ENCODE peak calls at places on chromosomes 13 and 19, in six cellular contexts. One of them, this sample, is unnamed.
A peak's percentile ranks its signal among the peaks of the same experiment; 100 is the strongest.

GRCh38 chr13:35995136-35995535 is 136.0 kb downstream of the DCLK1 start:
- DNase-seq in astrocyte of the spinal cord: no peak
- DNase-seq in body of pancreas: no peak
- DNase-seq in right lobe of liver: no peak
- DNase-seq in left ventricle myocardium inferior: no peak
- DNase-seq in uterus: no peak
- DNase-seq in this sample: no peak

GRCh38 chr13:29621401-29621800 is 25.9 kb upstream of the SLC7A1 start:
- DNase-seq in astrocyte of the spinal cord: peak; percentile 54
- DNase-seq in body of pancreas: no peak
- DNase-seq in right lobe of liver: no peak
- DNase-seq in left ventricle myocardium inferior: no peak
- DNase-seq in uterus: no peak
- DNase-seq in this sample: no peak

GRCh38 chr19:6677924-6678689 is 8.1 kb upstream of the TNFSF14 start:
- DNase-seq in astrocyte of the spinal cord: no peak
- DNase-seq in body of pancreas: no peak
- DNase-seq in right lobe of liver: peak; percentile 80
- DNase-seq in left ventricle myocardium inferior: no peak
- DNase-seq in uterus: no peak
- DNase-seq in this sample: no peak

GRCh38 chr13:79289557-79289956 is 116.5 kb downstream of the RBM26 start:
- DNase-seq in astrocyte of the spinal cord: no peak
- DNase-seq in body of pancreas: no peak
- DNase-seq in right lobe of liver: no peak
- DNase-seq in left ventricle myocardium inferior: no peak
- DNase-seq in uterus: no peak
- DNase-seq in this sample: no peak

GRCh38 chr19:33345163-33345562 is 28.3 kb upstream of the CEBPG start:
- DNase-seq in astrocyte of the spinal cord: no peak
- DNase-seq in body of pancreas: no peak
- DNase-seq in right lobe of liver: no peak
- DNase-seq in left ventricle myocardium inferior: no peak
- DNase-seq in uterus: no peak
- DNase-seq in this sample: no peak

GRCh38 chr13:93235258-93236015 is 8.8 kb downstream of the GPC6 start:
- DNase-seq in astrocyte of the spinal cord: peak; percentile 43
- DNase-seq in body of pancreas: no peak
- DNase-seq in right lobe of liver: no peak
- DNase-seq in left ventricle myocardium inferior: no peak
- DNase-seq in uterus: no peak
- DNase-seq in this sample: no peak

GRCh38 chr13:113216165-113217056 is 7.0 kb downstream of the CUL4A start:
- DNase-seq in astrocyte of the spinal cord: peak; percentile 86
- DNase-seq in body of pancreas: peak; percentile 63
- DNase-seq in right lobe of liver: no peak
- DNase-seq in left ventricle myocardium inferior: peak; percentile 47
- DNase-seq in uterus: no peak
- DNase-seq in this sample: no peak

GRCh38 chr19:49685845-49686332 is 3.5 kb upstream of the ADM5 start:
- DNase-seq in astrocyte of the spinal cord: no peak
- DNase-seq in body of pancreas: no peak
- DNase-seq in right lobe of liver: no peak
- DNase-seq in left ventricle myocardium inferior: no peak
- DNase-seq in uterus: no peak
- DNase-seq in this sample: no peak

GRCh38 chr13:25286308-25286968 is 850 bp downstream of the MTMR6 start:
- DNase-seq in astrocyte of the spinal cord: peak; percentile 48
- DNase-seq in body of pancreas: peak; percentile 44
- DNase-seq in right lobe of liver: no peak
- DNase-seq in left ventricle myocardium inferior: no peak
- DNase-seq in uterus: no peak
- DNase-seq in this sample: no peak

GRCh38 chr19:34041922-34042521 is 130.3 kb upstream of the LSM14A start:
- DNase-seq in astrocyte of the spinal cord: peak; percentile 5
- DNase-seq in body of pancreas: peak; percentile 62
- DNase-seq in right lobe of liver: peak; percentile 73
- DNase-seq in left ventricle myocardium inferior: peak; percentile 59
- DNase-seq in uterus: peak; percentile 31
- DNase-seq in this sample: no peak

GRCh38 chr19:40519352-40520322 is 52.8 kb downstream of the SPTBN4 start:
- DNase-seq in astrocyte of the spinal cord: no peak
- DNase-seq in body of pancreas: no peak
- DNase-seq in right lobe of liver: no peak
- DNase-seq in left ventricle myocardium inferior: no peak
- DNase-seq in uterus: no peak
- DNase-seq in this sample: no peak

GRCh38 chr19:8323781-8324185 is 2.5 kb downstream of the RPS28 start:
- DNase-seq in astrocyte of the spinal cord: no peak
- DNase-seq in body of pancreas: no peak
- DNase-seq in right lobe of liver: no peak
- DNase-seq in left ventricle myocardium inferior: no peak
- DNase-seq in uterus: no peak
- DNase-seq in this sample: no peak

GRCh38 chr13:92989301-92989700 is 237.3 kb upstream of the GPC6 start:
- DNase-seq in astrocyte of the spinal cord: no peak
- DNase-seq in body of pancreas: no peak
- DNase-seq in right lobe of liver: no peak
- DNase-seq in left ventricle myocardium inferior: no peak
- DNase-seq in uterus: no peak
- DNase-seq in this sample: no peak

GRCh38 chr13:30371649-30372265 is 50.5 kb upstream of the UBE2L5 start:
- DNase-seq in astrocyte of the spinal cord: peak; percentile 36
- DNase-seq in body of pancreas: peak; percentile 46
- DNase-seq in right lobe of liver: no peak
- DNase-seq in left ventricle myocardium inferior: no peak
- DNase-seq in uterus: no peak
- DNase-seq in this sample: no peak

GRCh38 chr19:54017266-54017665 is 25.8 kb downstream of the CACNG6 start:
- DNase-seq in astrocyte of the spinal cord: no peak
- DNase-seq in body of pancreas: no peak
- DNase-seq in right lobe of liver: no peak
- DNase-seq in left ventricle myocardium inferior: no peak
- DNase-seq in uterus: no peak
- DNase-seq in this sample: no peak

GRCh38 chr13:89407357-89407756 is 1736.2 kb downstream of the SLITRK5 start:
- DNase-seq in astrocyte of the spinal cord: peak; percentile 9
- DNase-seq in body of pancreas: no peak
- DNase-seq in right lobe of liver: no peak
- DNase-seq in left ventricle myocardium inferior: no peak
- DNase-seq in uterus: no peak
- DNase-seq in this sample: no peak

GRCh38 chr13:37448072-37448471 is 150.5 kb downstream of the POSTN start:
- DNase-seq in astrocyte of the spinal cord: peak; percentile 18
- DNase-seq in body of pancreas: no peak
- DNase-seq in right lobe of liver: no peak
- DNase-seq in left ventricle myocardium inferior: no peak
- DNase-seq in uterus: no peak
- DNase-seq in this sample: no peak

GRCh38 chr13:50015263-50015662 is at the start of gene KCNRG:
- DNase-seq in astrocyte of the spinal cord: peak; percentile 46
- DNase-seq in body of pancreas: no peak
- DNase-seq in right lobe of liver: no peak
- DNase-seq in left ventricle myocardium inferior: no peak
- DNase-seq in uterus: no peak
- DNase-seq in this sample: no peak

GRCh38 chr19:18046066-18046718 is 38.2 kb downstream of the ARRDC2 start:
- DNase-seq in astrocyte of the spinal cord: peak; percentile 57
- DNase-seq in body of pancreas: peak; percentile 43
- DNase-seq in right lobe of liver: no peak
- DNase-seq in left ventricle myocardium inferior: no peak
- DNase-seq in uterus: no peak
- DNase-seq in this sample: no peak

GRCh38 chr19:18045307-18046013 is 37.5 kb downstream of the ARRDC2 start:
- DNase-seq in astrocyte of the spinal cord: no peak
- DNase-seq in body of pancreas: no peak
- DNase-seq in right lobe of liver: no peak
- DNase-seq in left ventricle myocardium inferior: no peak
- DNase-seq in uterus: no peak
- DNase-seq in this sample: no peak

GRCh38 chr19:18044825-18045304 is 36.9 kb downstream of the ARRDC2 start:
- DNase-seq in astrocyte of the spinal cord: peak; percentile 65
- DNase-seq in body of pancreas: peak; percentile 89
- DNase-seq in right lobe of liver: peak; percentile 85
- DNase-seq in left ventricle myocardium inferior: peak; percentile 74
- DNase-seq in uterus: peak; percentile 38
- DNase-seq in this sample: peak; percentile 26

DNA sequence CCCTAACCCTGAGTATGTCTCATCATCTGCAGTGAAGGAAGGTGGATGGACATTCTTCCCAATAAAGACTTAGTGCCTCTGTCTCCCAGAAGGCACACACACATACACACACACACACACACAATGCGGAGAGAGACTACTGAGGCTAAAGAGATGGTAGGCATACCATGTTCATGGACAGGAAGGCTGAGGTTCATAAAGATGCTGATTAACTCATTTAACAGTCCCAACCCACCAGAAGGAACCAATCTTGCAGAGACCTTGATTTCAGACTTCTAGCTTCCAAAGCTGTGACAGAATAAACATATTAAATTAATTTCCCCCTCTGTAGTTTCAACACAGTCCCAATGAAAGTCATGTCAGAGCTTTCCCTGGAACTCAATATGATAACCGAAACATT is 33.1 kb downstream of the ARRDC2 start:
- DNase-seq in astrocyte of the spinal cord: no peak
- DNase-seq in body of pancreas: no peak
- DNase-seq in right lobe of liver: no peak
- DNase-seq in left ventricle myocardium inferior: no peak
- DNase-seq in uterus: no peak
- DNase-seq in this sample: no peak
- TF ChIP-seq CTCF in astrocyte of the spinal cord: no peak
- TF ChIP-seq CTCF in body of pancreas: no peak
- TF ChIP-seq CTCF in right lobe of liver: no peak
- TF ChIP-seq CTCF in left ventricle myocardium inferior: no peak
- TF ChIP-seq CTCF in uterus: no peak
- TF ChIP-seq CTCF in this sample: no peak

GRCh38 chr19:31315621-31316011 is 33.6 kb downstream of the TSHZ3 start:
- DNase-seq in astrocyte of the spinal cord: no peak
- DNase-seq in body of pancreas: no peak
- DNase-seq in right lobe of liver: no peak
- DNase-seq in left ventricle myocardium inferior: no peak
- DNase-seq in uterus: no peak
- DNase-seq in this sample: no peak

GRCh38 chr19:31316201-31316951 is 32.9 kb downstream of the TSHZ3 start:
- DNase-seq in astrocyte of the spinal cord: peak; percentile 60
- DNase-seq in body of pancreas: peak; percentile 54
- DNase-seq in right lobe of liver: no peak
- DNase-seq in left ventricle myocardium inferior: no peak
- DNase-seq in uterus: peak; percentile 46
- DNase-seq in this sample: no peak

GRCh38 chr19:31314156-31314555 is 35.1 kb downstream of the TSHZ3 start:
- DNase-seq in astrocyte of the spinal cord: no peak
- DNase-seq in body of pancreas: no peak
- DNase-seq in right lobe of liver: no peak
- DNase-seq in left ventricle myocardium inferior: no peak
- DNase-seq in uterus: no peak
- DNase-seq in this sample: no peak

GRCh38 chr19:31313291-31314030 is 35.8 kb downstream of the TSHZ3 start:
- DNase-seq in astrocyte of the spinal cord: no peak
- DNase-seq in body of pancreas: no peak
- DNase-seq in right lobe of liver: no peak
- DNase-seq in left ventricle myocardium inferior: no peak
- DNase-seq in uterus: no peak
- DNase-seq in this sample: no peak

DNA sequence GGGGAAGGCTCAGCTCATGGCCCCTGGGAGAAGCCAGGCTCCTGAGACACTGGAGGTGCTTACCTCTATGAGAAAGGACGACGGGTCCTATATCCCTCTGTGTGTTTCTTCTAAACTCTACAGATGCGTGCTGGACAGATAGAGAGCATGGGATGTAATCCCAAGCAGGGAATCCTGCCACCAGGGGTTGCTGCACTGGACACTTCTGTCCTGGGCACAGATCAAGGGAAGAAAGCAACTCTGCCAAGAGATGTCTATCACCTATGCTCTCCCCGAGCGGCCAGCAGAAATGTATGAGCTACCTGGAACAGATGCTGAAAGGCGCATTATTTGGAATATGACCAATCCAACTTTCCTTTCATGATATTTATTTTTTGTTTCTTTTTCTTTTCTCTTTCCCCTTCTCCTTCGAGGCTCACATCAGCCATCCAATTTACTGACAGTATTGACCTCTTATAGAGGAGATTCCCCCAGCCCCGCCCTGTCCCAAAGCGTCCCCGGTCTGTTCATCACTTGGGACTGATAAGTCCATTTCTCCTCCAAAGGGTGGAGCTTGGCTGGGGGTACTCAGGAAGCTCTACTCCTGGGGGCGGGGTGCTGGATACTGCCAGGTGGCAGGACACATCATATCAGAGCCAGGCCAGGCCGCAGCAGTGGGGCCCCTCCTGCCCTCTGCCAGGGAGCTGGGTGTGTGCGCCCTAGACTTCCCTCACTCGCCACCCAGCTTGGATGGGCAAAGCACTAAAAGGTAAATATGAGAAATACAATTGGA is 34.2 kb downstream of the TSHZ3 start:
- DNase-seq in astrocyte of the spinal cord: no peak
- DNase-seq in body of pancreas: no peak
- DNase-seq in right lobe of liver: no peak
- DNase-seq in left ventricle myocardium inferior: no peak
- DNase-seq in uterus: no peak
- DNase-seq in this sample: no peak
- TF ChIP-seq CTCF in astrocyte of the spinal cord: peak; percentile 49
- TF ChIP-seq CTCF in body of pancreas: no peak
- TF ChIP-seq CTCF in right lobe of liver: no peak
- TF ChIP-seq CTCF in left ventricle myocardium inferior: no peak
- TF ChIP-seq CTCF in uterus: no peak
- TF ChIP-seq CTCF in this sample: peak; percentile 41

GRCh38 chr13:84126671-84127171 is 244.4 kb upstream of the SLITRK1 start:
- DNase-seq in astrocyte of the spinal cord: no peak
- DNase-seq in body of pancreas: no peak
- DNase-seq in right lobe of liver: no peak
- DNase-seq in left ventricle myocardium inferior: no peak
- DNase-seq in uterus: no peak
- DNase-seq in this sample: no peak
- TF ChIP-seq CTCF in astrocyte of the spinal cord: no peak
- TF ChIP-seq CTCF in body of pancreas: no peak
- TF ChIP-seq CTCF in right lobe of liver: no peak
- TF ChIP-seq CTCF in left ventricle myocardium inferior: no peak
- TF ChIP-seq CTCF in uterus: no peak
- TF ChIP-seq CTCF in this sample: no peak

GRCh38 chr13:27245610-27246009 is 5.7 kb upstream of the RPL21 start:
- DNase-seq in astrocyte of the spinal cord: no peak
- DNase-seq in body of pancreas: no peak
- DNase-seq in right lobe of liver: no peak
- DNase-seq in left ventricle myocardium inferior: no peak
- DNase-seq in uterus: no peak
- DNase-seq in this sample: no peak

DNA sequence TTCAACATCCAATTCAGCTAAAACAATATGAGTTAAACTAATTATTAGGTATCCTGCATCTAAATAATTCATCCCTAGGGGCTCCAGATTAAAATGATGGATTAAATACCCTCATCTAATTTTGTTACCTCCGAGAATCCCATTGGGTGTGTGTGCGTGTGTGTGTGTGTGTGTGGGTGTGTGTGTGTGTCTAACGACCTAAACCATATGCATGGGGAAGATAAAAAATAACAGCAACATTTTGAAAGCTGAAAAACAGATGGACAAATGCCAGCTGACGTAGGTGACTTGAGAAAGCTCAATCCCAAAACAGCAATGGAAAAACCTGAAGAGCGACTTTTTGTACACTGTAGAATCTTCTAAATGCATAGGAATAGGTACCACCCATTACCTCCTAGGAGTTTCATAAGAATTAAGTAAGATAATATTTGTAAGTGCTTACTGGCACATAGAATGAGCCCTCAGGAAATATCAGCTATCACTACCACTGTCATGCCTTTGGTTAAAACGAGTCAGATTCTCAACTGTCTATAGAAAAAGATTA is 8.6 kb upstream of the RPL21 start:
- DNase-seq in astrocyte of the spinal cord: no peak
- DNase-seq in body of pancreas: no peak
- DNase-seq in right lobe of liver: no peak
- DNase-seq in left ventricle myocardium inferior: no peak
- DNase-seq in uterus: no peak
- DNase-seq in this sample: no peak
- TF ChIP-seq CTCF in astrocyte of the spinal cord: no peak
- TF ChIP-seq CTCF in body of pancreas: no peak
- TF ChIP-seq CTCF in right lobe of liver: no peak
- TF ChIP-seq CTCF in left ventricle myocardium inferior: no peak
- TF ChIP-seq CTCF in uterus: no peak
- TF ChIP-seq CTCF in this sample: no peak

This sample was measured in astrocyte of the cerebellum.